ENCODE peak calls at places on chromosomes 12 and 14, in eight cellular contexts. J, I, B, D, G, T, M and H are unnamed samples.

GRCh38 chr12:3154006-3154405 is 76.8 kb downstream of the TSPAN9 start:
- DNase-seq in J (no peak), I (no peak), B (no peak), D (no peak), G (no peak), T (no peak), M (no peak), H (no peak)

GRCh38 chr14:60276347-60276746 is 27.3 kb downstream of the PPM1A start:
- DNase-seq in J (no peak), I (no peak), B (no peak), D (no peak), G (no peak), T (no peak), M (no peak), H (no peak)

GRCh38 chr14:25042362-25043299 is 7.3 kb downstream of the STXBP6 start:
- DNase-seq in J (no peak), I (no peak), B (peak; percentile 71), D (peak; percentile 25), G (no peak), T (peak; percentile 38), M (peak; percentile 38), H (peak; percentile 23)

GRCh38 chr14:94505641-94506040 is 3.6 kb downstream of the SERPINA12 start:
- DNase-seq in J (no peak), I (no peak), B (no peak), D (no peak), G (no peak), T (no peak), M (no peak), H (no peak)

GRCh38 chr12:90908465-90908864 is 46.5 kb downstream of the CCER1 start:
- DNase-seq in J (no peak), I (no peak), B (peak; percentile 12), D (no peak), G (no peak), T (no peak), M (no peak), H (no peak)

GRCh38 chr12:76820888-76821482 is 57.1 kb downstream of the ZDHHC17 start:
- DNase-seq in J (peak; percentile 7), I (no peak), B (peak; percentile 20), D (peak; percentile 20), G (peak; percentile 3), T (peak; percentile 1), M (peak; percentile 52), H (no peak)

GRCh38 chr12:106981781-106982180 is 5.2 kb downstream of the MTERF2 start:
- DNase-seq in J (no peak), I (no peak), B (no peak), D (no peak), G (no peak), T (no peak), M (no peak), H (no peak)

GRCh38 chr14:76546426-76547221 is 170.7 kb downstream of the ESRRB start:
- DNase-seq in J (peak; percentile 43), I (no peak), B (peak; percentile 68), D (peak; percentile 13), G (no peak), T (no peak), M (peak; percentile 67), H (peak; percentile 44)

GRCh38 chr12:15688202-15688736 is 100.9 kb downstream of the EPS8 start:
- DNase-seq in J (peak; percentile 44), I (no peak), B (no peak), D (no peak), G (no peak), T (peak; percentile 50), M (no peak), H (peak; percentile 11)

GRCh38 chr12:49952396-49953055 is 2.0 kb downstream of the AQP2 start:
- DNase-seq in J (no peak), I (no peak), B (no peak), D (no peak), G (no peak), T (no peak), M (no peak), H (no peak)

GRCh38 chr12:131213896-131214442 is 260.3 kb downstream of the ADGRD1 start:
- DNase-seq in J (no peak), I (no peak), B (no peak), D (no peak), G (no peak), T (no peak), M (no peak), H (no peak)

GRCh38 chr12:23888396-23889068 is 60.9 kb downstream of the SOX5 start:
- DNase-seq in J (no peak), I (no peak), B (no peak), D (no peak), G (no peak), T (no peak), M (no peak), H (no peak)

GRCh38 chr14:105314287-105315185 is at the start of gene PACS2:
- DNase-seq in J (peak; percentile 63), I (peak; percentile 76), B (peak; percentile 96), D (peak; percentile 80), G (peak; percentile 41), T (peak; percentile 69), M (peak; percentile 94), H (no peak)

GRCh38 chr14:97410667-97411286 is 613.6 kb downstream of the VRK1 start:
- DNase-seq in J (peak; percentile 7), I (no peak), B (no peak), D (no peak), G (no peak), T (no peak), M (no peak), H (peak; percentile 44)

GRCh38 chr12:54958048-54958658 is 26.4 kb downstream of the TESPA1 start:
- DNase-seq in J (peak; percentile 63), I (peak; percentile 50), B (peak; percentile 35), D (peak; percentile 39), G (peak; percentile 36), T (peak; percentile 20), M (peak; percentile 72), H (peak; percentile 58)

GRCh38 chr12:67096533-67097318 is 172.4 kb upstream of the CAND1 start:
- DNase-seq in J (no peak), I (no peak), B (no peak), D (no peak), G (no peak), T (no peak), M (no peak), H (no peak)

GRCh38 chr12:124525455-124525854 is 42.0 kb downstream of the NCOR2 start:
- DNase-seq in J (no peak), I (no peak), B (no peak), D (no peak), G (no peak), T (peak; percentile 44), M (no peak), H (no peak)

GRCh38 chr14:69580009-69580577 is 5.4 kb upstream of the CCDC177 start:
- DNase-seq in J (peak; percentile 39), I (no peak), B (peak; percentile 79), D (peak; percentile 2), G (peak; percentile 91), T (no peak), M (peak; percentile 63), H (no peak)

GRCh38 chr14:75831455-75831854 is 150.3 kb downstream of the TGFB3 start:
- DNase-seq in J (no peak), I (peak; percentile 27), B (no peak), D (peak; percentile 70), G (no peak), T (no peak), M (no peak), H (no peak)

GRCh38 chr12:62313727-62314380 is 53.6 kb downstream of the USP15 start:
- DNase-seq in J (no peak), I (no peak), B (no peak), D (no peak), G (no peak), T (no peak), M (no peak), H (no peak)

GRCh38 chr12:108821407-108822397 is 35.7 kb downstream of the SSH1 start:
- DNase-seq in J (no peak), I (no peak), B (no peak), D (no peak), G (no peak), T (no peak), M (no peak), H (no peak)

GRCh38 chr14:22871200-22871961 is at the start of gene LRP10:
- DNase-seq in J (peak; percentile 80), I (peak; percentile 72), B (peak; percentile 69), D (peak; percentile 84), G (no peak), T (peak; percentile 88), M (peak; percentile 97), H (peak; percentile 90)

GRCh38 chr12:42474391-42474790 is 115.2 kb downstream of the PRICKLE1 start:
- DNase-seq in J (no peak), I (no peak), B (peak; percentile 33), D (no peak), G (no peak), T (no peak), M (no peak), H (no peak)

GRCh38 chr12:80936642-80937390 is 918 bp downstream of the LIN7A start:
- DNase-seq in J (peak; percentile 49), I (no peak), B (peak; percentile 41), D (peak; percentile 70), G (no peak), T (peak; percentile 12), M (peak; percentile 75), H (peak; percentile 92)

GRCh38 chr12:45407188-45407850 is 191.4 kb downstream of the ANO6 start:
- DNase-seq in J (no peak), I (no peak), B (no peak), D (no peak), G (peak; percentile 49), T (no peak), M (no peak), H (no peak)

GRCh38 chr14:61469771-61470170 is 148.4 kb downstream of the PRKCH start:
- DNase-seq in J (no peak), I (no peak), B (no peak), D (no peak), G (no peak), T (no peak), M (no peak), H (no peak)

GRCh38 chr14:29444805-29445204 is 482.8 kb downstream of the PRKD1 start:
- DNase-seq in J (no peak), I (no peak), B (no peak), D (no peak), G (no peak), T (no peak), M (no peak), H (no peak)